ENCODE peak calls at places on chromosomes 5 and 9, in seven cellular contexts. J is EL; O is stimulated activated CD4-positive, alpha-beta T cell treated with anti-CD3 and anti-CD28 coated beads, Interleukin-15, amount 100 ng/mL, for 1 hour; T is COLO829; U is progenitor cell of endocrine pancreas; P is neural progenitor cell; Y is T-helper 9 cell. Z is an unnamed sample.

GRCh38 chr9:19028835-19029451 is 4.1 kb downstream of the SAXO1 start:
- DNase-seq in J (peak; percentile 70), U (no peak), Y (no peak), P (peak; percentile 81), O (no peak), T (peak; percentile 67), Z (no peak)

GRCh38 chr9:116494815-116495634 is 192.1 kb upstream of the TRIM32 start:
- DNase-seq in J (peak; percentile 13), U (no peak), Y (no peak), O (no peak), P (peak; percentile 59), T (no peak), Z (no peak)

GRCh38 chr9:121780641-121781040 is 129.2 kb downstream of the DAB2IP start:
- DNase-seq in T (no peak), Y (no peak), U (no peak), J (no peak), P (no peak), O (no peak), Z (no peak)

GRCh38 chr5:112548246-112548982 is 129.3 kb upstream of the EPB41L4A start:
- DNase-seq in Y (no peak), P (no peak), U (no peak), J (peak; percentile 26), O (no peak), T (peak; percentile 18), Z (no peak)

GRCh38 chr9:69012690-69013403 is 1.1 kb downstream of the PRKACG start:
- DNase-seq in J (no peak), Y (no peak), T (no peak), U (no peak), O (no peak), P (no peak), Z (no peak)

GRCh38 chr5:111513175-111513520 is 813 bp upstream of the STARD4 start:
- DNase-seq in T (no peak), J (no peak), O (no peak), U (no peak), P (no peak), Y (no peak), Z (no peak)

GRCh38 chr9:34993502-34994428 is 4.2 kb downstream of the DNAJB5 start:
- DNase-seq in U (no peak), P (no peak), J (peak; percentile 60), T (no peak), O (no peak), Y (no peak), Z (no peak)

GRCh38 chr5:89967806-89968444 is 441.6 kb downstream of the CETN3 start:
- DNase-seq in P (no peak), O (no peak), T (peak; percentile 4), U (no peak), J (no peak), Y (no peak), Z (no peak)

GRCh38 chr9:105667867-105668266 is 5.6 kb downstream of the TAL2 start:
- DNase-seq in O (no peak), U (no peak), J (no peak), T (no peak), Y (no peak), P (peak; percentile 54), Z (no peak)

GRCh38 chr9:106877345-106877744 is 14.4 kb downstream of the ZNF462 start:
- DNase-seq in U (no peak), Y (no peak), P (no peak), T (no peak), J (no peak), O (no peak), Z (no peak)

GRCh38 chr5:72477176-72477575 is 30.0 kb downstream of the ZNF366 start:
- DNase-seq in J (peak; percentile 23), O (no peak), P (no peak), T (no peak), Y (no peak), U (no peak), Z (no peak)

GRCh38 chr9:135561391-135562234 is at the start of gene PAEP:
- DNase-seq in J (no peak), Y (no peak), O (no peak), P (no peak), U (no peak), T (peak; percentile 31), Z (no peak)

GRCh38 chr9:31304576-31304975 is 1079.9 kb upstream of the ACO1 start:
- DNase-seq in Y (no peak), P (no peak), T (no peak), O (no peak), U (no peak), J (no peak), Z (no peak)

GRCh38 chr9:37618817-37619216 is 26.4 kb upstream of the TOMM5 start:
- DNase-seq in T (no peak), Y (no peak), U (no peak), O (no peak), J (peak; percentile 76), P (no peak), Z (no peak)

GRCh38 chr5:56986631-56986957 is 34.7 kb upstream of the MIER3 start:
- DNase-seq in P (no peak), U (no peak), O (no peak), Y (no peak), J (peak; percentile 18), T (no peak), Z (no peak)

GRCh38 chr5:122493091-122493775 is 181.2 kb downstream of the SNCAIP start:
- DNase-seq in T (no peak), Y (no peak), J (no peak), O (no peak), U (peak; percentile 11), P (no peak), Z (peak; percentile 63)

GRCh38 chr5:148828461-148829247 is 2.2 kb downstream of the ADRB2 start:
- DNase-seq in J (peak; percentile 36), T (no peak), P (no peak), Y (no peak), U (no peak), O (no peak), Z (no peak)

GRCh38 chr9:120580591-120580896 is 577 bp upstream of the CDK5RAP2 start:
- DNase-seq in J (no peak), O (no peak), Y (no peak), T (no peak), P (no peak), U (no peak), Z (no peak)

GRCh38 chr5:90613918-90614504 is 55.4 kb downstream of the ADGRV1 start:
- DNase-seq in T (peak; percentile 29), O (no peak), J (no peak), U (no peak), Y (no peak), P (no peak), Z (no peak)

GRCh38 chr9:69207503-69207902 is 33.4 kb downstream of the TJP2 start:
- DNase-seq in U (no peak), T (no peak), P (no peak), O (no peak), J (no peak), Y (no peak), Z (no peak)

GRCh38 chr9:3532158-3532557 is 6.4 kb upstream of the RFX3 start:
- DNase-seq in Y (no peak), T (no peak), O (no peak), P (no peak), U (no peak), J (no peak), Z (no peak)

GRCh38 chr5:72178910-72179815 is 71.9 kb downstream of the MAP1B start:
- DNase-seq in J (peak; percentile 97), Y (no peak), U (no peak), T (peak; percentile 50), P (peak; percentile 89), O (no peak), Z (no peak)

GRCh38 chr9:72476617-72477375 is 44.6 kb upstream of the TMC1 start:
- DNase-seq in T (peak; percentile 31), J (peak; percentile 78), Y (no peak), P (no peak), O (peak; percentile 7), U (no peak), Z (no peak)

GRCh38 chr9:124004608-124005007 is 7.0 kb upstream of the LHX2 start:
- DNase-seq in O (no peak), J (no peak), P (no peak), T (no peak), U (no peak), Y (no peak), Z (no peak)

GRCh38 chr5:67395790-67396418 is 199.3 kb upstream of the CD180 start:
- DNase-seq in P (no peak), U (no peak), J (no peak), O (no peak), T (no peak), Y (no peak), Z (no peak)

GRCh38 chr5:108924457-108924961 is 176.8 kb downstream of the FER start:
- DNase-seq in O (no peak), T (no peak), J (no peak), Y (no peak), P (peak; percentile 3), U (no peak), Z (no peak)

GRCh38 chr5:137342764-137343163 is 156.4 kb downstream of the SPOCK1 start:
- DNase-seq in U (no peak), P (no peak), T (no peak), O (no peak), Y (no peak), J (peak; percentile 24), Z (no peak)

GRCh38 chr5:135551593-135552447 is 16.1 kb upstream of the NEUROG1 start:
- DNase-seq in P (peak; percentile 80), Y (peak; percentile 19), O (no peak), J (peak; percentile 69), T (peak; percentile 57), U (peak; percentile 67), Z (peak; percentile 57)